ENCODE peak calls at places on chromosomes 16 and 17, in eight cellular contexts. H is body of pancreas, Q is mammary epithelial cell, V is foreskin fibroblast, W is left ventricle myocardium inferior, T is cardiac fibroblast, O is heart right ventricle, G is epithelial cell of proximal tubule. K is an unnamed sample.
A peak's percentile ranks its signal among the peaks of the same experiment; 100 is the strongest.

GRCh38 chr17:73591278-73592078 is 52.8 kb downstream of the SDK2 start:
- DNase-seq in O (no peak), Q (no peak), H (no peak), T (no peak), V (no peak), G (no peak), W (no peak), K (no peak)

GRCh38 chr16:88672776-88673175 is 9.9 kb upstream of the MVD start:
- DNase-seq in G (no peak), Q (no peak), O (no peak), W (no peak), V (no peak), T (no peak), H (peak; percentile 42), K (peak; percentile 30)

GRCh38 chr16:67229906-67230808 is 3.2 kb downstream of the TMEM208 start:
- DNase-seq in Q (no peak), T (no peak), V (no peak), G (no peak), O (no peak), H (no peak), W (no peak), K (no peak)

GRCh38 chr17:37506678-37507077 is 17.0 kb downstream of the DUSP14 start:
- DNase-seq in H (no peak), V (peak; percentile 20), G (no peak), W (no peak), Q (peak; percentile 26), T (peak; percentile 46), O (no peak), K (peak; percentile 45)

GRCh38 chr16:86664518-86665318 is 86.4 kb downstream of the FOXL1 start:
- DNase-seq in O (no peak), G (peak; percentile 95), H (no peak), W (no peak), T (peak; percentile 89), V (peak; percentile 99), Q (peak; percentile 99), K (peak; percentile 95)

GRCh38 chr16:12703935-12704334 is 99.8 kb downstream of the CPPED1 start:
- DNase-seq in O (no peak), Q (no peak), V (peak; percentile 64), G (no peak), W (no peak), T (no peak), H (no peak), K (no peak)

GRCh38 chr16:63695347-63695746 is 1426.5 kb downstream of the CDH11 start:
- DNase-seq in H (peak; percentile 21), W (no peak), Q (no peak), O (no peak), V (no peak), G (no peak), T (no peak), K (no peak)

GRCh38 chr16:74850027-74850426 is 75.4 kb upstream of the FA2H start:
- DNase-seq in V (no peak), G (no peak), T (no peak), H (no peak), W (no peak), Q (no peak), O (no peak), K (no peak)

GRCh38 chr16:77273-77806 is 685 bp upstream of the MPG start:
- DNase-seq in O (peak; percentile 71), G (no peak), H (peak; percentile 43), Q (no peak), W (peak; percentile 67), V (peak; percentile 84), T (peak; percentile 79), K (peak; percentile 62)

GRCh38 chr16:48022496-48022895 is 133.3 kb downstream of the ABCC12 start:
- DNase-seq in Q (peak; percentile 9), V (no peak), O (no peak), T (no peak), H (no peak), W (no peak), G (no peak), K (peak; percentile 5)

GRCh38 chr17:17822189-17822978 is 14.4 kb downstream of the SREBF1 start:
- DNase-seq in W (peak; percentile 80), Q (no peak), H (peak; percentile 91), V (peak; percentile 82), T (peak; percentile 92), O (peak; percentile 74), G (no peak), K (no peak)

DNA sequence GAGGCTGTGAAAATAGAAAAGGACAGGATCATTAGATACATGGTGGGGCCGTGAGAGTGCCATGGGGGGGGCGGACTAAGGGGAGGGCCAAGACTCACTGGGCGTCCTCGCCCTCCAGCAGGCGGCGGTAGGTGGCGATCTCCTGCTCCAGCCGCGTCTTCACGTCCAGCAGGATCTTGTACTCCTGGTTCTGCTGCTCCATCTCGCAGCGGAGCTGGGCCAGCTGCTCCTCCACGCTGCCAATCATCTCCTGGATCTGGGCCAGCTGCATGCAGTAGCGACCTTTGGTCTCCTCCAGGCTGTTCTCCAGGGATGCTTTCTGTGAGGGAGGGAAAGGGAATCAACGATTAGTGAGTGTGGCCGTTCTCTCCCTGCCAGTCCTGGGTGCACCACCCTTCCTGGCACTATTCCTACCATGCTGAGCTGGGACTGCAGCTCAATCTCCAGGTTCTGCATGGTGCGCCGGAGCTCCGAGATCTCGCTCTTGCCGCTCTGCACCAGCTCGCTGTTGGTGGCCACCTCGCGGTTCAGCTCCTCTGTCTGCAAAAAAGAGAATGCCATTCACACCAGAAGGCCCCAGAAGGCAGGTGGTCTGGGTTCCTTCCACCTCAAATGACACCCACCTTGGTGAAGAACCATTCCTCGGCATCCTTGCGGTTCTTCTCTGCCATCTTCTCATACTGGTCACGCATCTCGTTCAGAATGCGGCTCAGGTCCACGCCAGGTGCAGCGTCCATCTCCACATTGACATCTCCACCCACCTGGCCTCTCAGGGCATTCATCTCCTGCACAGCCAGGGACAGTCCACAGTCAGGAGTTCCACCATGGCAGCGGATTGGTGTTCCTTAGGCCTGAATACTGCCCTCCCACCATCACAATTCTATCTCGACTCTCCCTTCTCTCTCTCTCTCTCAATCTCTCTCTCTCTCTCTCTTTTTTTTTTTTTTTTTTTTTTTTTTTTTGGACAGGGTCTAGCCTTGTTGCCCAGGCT is 3.3 kb downstream of the KRT14 start:
- DNase-seq in Q (peak; percentile 75), T (no peak), G (no peak), O (no peak), W (no peak), V (no peak), H (peak; percentile 58), K (peak; percentile 82)
- TF ChIP-seq CTCF in Q (peak; percentile 49), T (peak; percentile 19), G (no peak), O (no peak), W (no peak), V (no peak), H (no peak), K (peak; percentile 19)

DNA sequence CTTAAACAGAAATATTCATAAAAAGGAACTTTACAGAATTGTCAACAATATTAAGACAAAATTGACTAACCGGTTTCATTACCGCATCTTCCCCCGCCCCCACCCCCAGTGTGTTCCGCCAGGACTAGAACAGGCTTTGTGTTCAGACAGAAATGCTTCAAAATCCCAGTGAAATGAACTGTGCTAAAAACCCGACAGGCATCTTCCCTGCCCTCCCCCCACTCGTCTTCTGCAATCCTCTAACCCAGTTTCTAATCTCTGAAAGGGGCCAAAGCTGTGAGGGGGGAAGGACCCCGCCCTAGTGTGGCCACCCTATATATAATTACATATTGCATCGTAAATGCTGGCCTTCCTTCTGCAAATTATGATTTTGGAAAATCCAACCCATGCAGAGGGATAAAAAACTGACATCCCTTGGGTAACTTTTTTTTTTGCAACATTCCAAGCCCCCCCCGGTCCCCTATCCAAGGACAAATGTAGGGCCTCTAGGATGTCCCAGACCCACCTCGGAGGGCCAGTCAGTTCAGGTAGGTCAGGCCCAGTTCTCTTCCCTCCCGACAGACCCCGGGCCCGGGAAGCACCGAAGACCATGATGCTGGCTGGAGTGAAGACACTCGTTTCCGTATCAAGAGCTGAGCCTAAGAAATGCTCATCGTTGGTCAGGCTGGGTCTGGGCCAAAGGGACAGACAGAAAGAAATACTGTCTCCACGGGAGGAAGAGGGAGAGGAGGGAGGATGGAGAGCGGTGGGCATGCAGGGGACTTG is 1.2 kb upstream of the ROGDI start:
- DNase-seq in G (no peak), W (no peak), Q (no peak), T (no peak), O (no peak), H (no peak), V (peak; percentile 2), K (no peak)
- H3K4me3 ChIP-seq in G (no peak overlapping the region), W (peak overlapping the region; percentile 98), Q (no peak overlapping the region), T (no peak overlapping the region), O (peak overlapping the region; percentile 81), H (no peak overlapping the region), V (no peak overlapping the region), K (no peak overlapping the region)

GRCh38 chr17:5115673-5116651 is at the start of gene USP6:
- DNase-seq in T (no peak), H (no peak), O (no peak), W (no peak), V (no peak), Q (no peak), G (no peak), K (no peak)

GRCh38 chr17:5111402-5112204 is at the start of gene ZNF232:
- DNase-seq in O (peak; percentile 96), G (peak; percentile 46), V (peak; percentile 88), H (peak; percentile 97), Q (peak; percentile 95), T (peak; percentile 95), W (peak; percentile 94), K (peak; percentile 98)

DNA sequence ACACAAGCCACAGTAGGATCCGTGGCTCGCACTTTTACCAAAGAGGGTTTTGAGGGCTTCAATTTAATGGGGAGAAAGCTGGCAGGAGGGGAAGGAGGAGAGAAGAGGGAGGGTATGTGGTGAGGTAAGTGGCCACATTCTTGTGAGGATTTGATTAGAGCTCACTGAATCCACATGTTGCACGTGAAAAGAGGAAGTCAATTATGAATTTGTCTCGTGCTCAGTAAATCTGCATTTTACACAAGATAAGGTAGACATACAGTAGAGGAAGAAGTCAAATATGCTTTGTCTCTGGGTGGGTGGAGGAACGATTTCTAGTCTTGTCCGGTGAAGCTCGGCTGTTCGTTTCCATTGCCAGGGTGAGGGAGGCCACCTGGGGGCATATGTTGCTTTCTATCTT is 862 bp downstream of the ZNF232 start:
- DNase-seq in O (no peak), H (no peak), T (no peak), V (no peak), Q (no peak), G (no peak), W (no peak), K (no peak)
- TF ChIP-seq CTCF in O (no peak), H (no peak), T (no peak), V (no peak), Q (no peak), G (no peak), W (no peak), K (no peak)

GRCh38 chr17:7176107-7176851 is 2.9 kb downstream of the ASGR1 start:
- DNase-seq in T (no peak), Q (no peak), G (no peak), H (no peak), O (no peak), V (no peak), W (no peak), K (no peak)

GRCh38 chr17:7177954-7178477 is 1.2 kb downstream of the ASGR1 start:
- DNase-seq in T (peak; percentile 25), O (no peak), Q (no peak), H (no peak), V (no peak), W (no peak), G (no peak), K (peak; percentile 18)

GRCh38 chr17:7177210-7177953 is 1.8 kb downstream of the ASGR1 start:
- DNase-seq in W (peak; percentile 51), G (no peak), Q (peak; percentile 37), O (peak; percentile 50), V (peak; percentile 42), H (peak; percentile 74), T (peak; percentile 69), K (peak; percentile 64)

GRCh38 chr17:7175363-7175733 is 3.8 kb downstream of the ASGR1 start:
- DNase-seq in H (no peak), T (no peak), G (no peak), W (no peak), Q (no peak), O (no peak), V (no peak), K (no peak)

GRCh38 chr17:7176870-7177209 is 2.3 kb downstream of the ASGR1 start:
- DNase-seq in W (no peak), V (no peak), H (no peak), T (peak; percentile 24), Q (no peak), O (no peak), G (no peak), K (no peak)
- H3K4me3 ChIP-seq in W (peak overlapping the region; percentile 63), V (peak overlapping the region; percentile 71), H (no peak overlapping the region), T (peak overlapping the region; percentile 45), Q (no peak overlapping the region), O (peak overlapping the region; percentile 56), G (no peak overlapping the region), K (no peak overlapping the region)